ENCODE peak calls at places on chromosomes 13 and 19, in six cellular contexts. I is psoas muscle, W is DND-41, X is OCI-LY7, U is transverse colon, Z is progenitor cell of endocrine pancreas. Q is an unnamed sample.

GRCh38 chr19:870963-871401 is 11.5 kb downstream of the CFD start:
- DNase-seq in Z (no peak), X (no peak), U (no peak), W (no peak), I (no peak), Q (no peak)

GRCh38 chr19:3852614-3853254 is 16.1 kb downstream of the ZFR2 start:
- DNase-seq in U (peak; percentile 54), Z (no peak), X (peak; percentile 14), I (no peak), W (peak; percentile 14), Q (no peak)

GRCh38 chr19:14629557-14629956 is 45.1 kb downstream of the ADGRE3 start:
- DNase-seq in W (no peak), I (no peak), Z (no peak), X (no peak), U (no peak), Q (no peak)

GRCh38 chr19:4597975-4598671 is 38.6 kb upstream of the SEMA6B start:
- DNase-seq in W (peak; percentile 75), X (peak; percentile 75), Z (no peak), I (no peak), U (peak; percentile 40), Q (peak; percentile 88)

GRCh38 chr19:13012690-13013608 is 17.7 kb downstream of the NFIX start:
- DNase-seq in W (no peak), Z (no peak), X (no peak), I (peak; percentile 84), U (peak; percentile 74), Q (peak; percentile 80)

GRCh38 chr13:49859568-49859967 is 67.1 kb upstream of the KPNA3 start:
- DNase-seq in Z (no peak), W (no peak), X (no peak), U (peak; percentile 11), I (peak; percentile 56), Q (no peak)

GRCh38 chr19:609001-609340 is 19.3 kb downstream of the HCN2 start:
- DNase-seq in X (no peak), W (no peak), I (peak; percentile 46), U (peak; percentile 57), Z (no peak), Q (no peak)

GRCh38 chr19:38266070-38266469 is 1.7 kb downstream of the SPINT2 start:
- DNase-seq in U (no peak), X (no peak), W (no peak), I (no peak), Z (no peak), Q (no peak)

GRCh38 chr13:98548230-98548629 is 28.7 kb downstream of the STK24 start:
- DNase-seq in I (no peak), U (no peak), W (no peak), X (no peak), Z (no peak), Q (no peak)

GRCh38 chr13:77779461-77780272 is 82.2 kb downstream of the SLAIN1 start:
- DNase-seq in W (peak; percentile 28), Z (no peak), I (no peak), X (peak; percentile 59), U (peak; percentile 11), Q (peak; percentile 25)

GRCh38 chr19:57583521-57584416 is at the start of gene ZIK1:
- DNase-seq in U (peak; percentile 84), W (peak; percentile 95), X (no peak), Z (peak; percentile 76), I (peak; percentile 86), Q (peak; percentile 95)

GRCh38 chr13:110290811-110291210 is 16.1 kb downstream of the COL4A1 start:
- DNase-seq in W (no peak), U (no peak), Z (no peak), I (no peak), X (no peak), Q (no peak)

GRCh38 chr19:18675779-18676178 is 7.7 kb upstream of the CRTC1 start:
- DNase-seq in Z (no peak), W (peak; percentile 29), U (no peak), X (peak; percentile 48), I (no peak), Q (peak; percentile 69)
- TF ChIP-seq CTCF in Z (peak; percentile 51), W (peak; percentile 52), U (peak; percentile 24), X (peak; percentile 81), I (peak; percentile 36), Q (peak; percentile 26)

GRCh38 chr19:41748012-41748411 is 7.3 kb upstream of the CEACAM6 start:
- DNase-seq in X (no peak), W (no peak), Z (no peak), I (no peak), U (no peak), Q (no peak)

GRCh38 chr19:41745761-41746160 is 9.6 kb upstream of the CEACAM6 start:
- DNase-seq in X (no peak), Z (no peak), W (no peak), I (no peak), U (no peak), Q (no peak)

GRCh38 chr19:41741244-41741554 is 14.1 kb upstream of the CEACAM6 start:
- DNase-seq in W (no peak), I (no peak), Z (no peak), U (no peak), X (no peak), Q (no peak)

GRCh38 chr19:41744850-41745249 is 10.5 kb upstream of the CEACAM6 start:
- DNase-seq in X (peak; percentile 12), Z (no peak), W (no peak), U (peak; percentile 83), I (no peak), Q (no peak)

GRCh38 chr19:41746593-41747227 is 8.6 kb upstream of the CEACAM6 start:
- DNase-seq in X (peak; percentile 72), U (peak; percentile 78), Z (no peak), I (no peak), W (peak; percentile 43), Q (peak; percentile 47)
- TF ChIP-seq CTCF in X (peak; percentile 88), U (peak; percentile 82), Z (peak; percentile 11), I (peak; percentile 16), W (peak; percentile 64), Q (peak; percentile 65)

DNA sequence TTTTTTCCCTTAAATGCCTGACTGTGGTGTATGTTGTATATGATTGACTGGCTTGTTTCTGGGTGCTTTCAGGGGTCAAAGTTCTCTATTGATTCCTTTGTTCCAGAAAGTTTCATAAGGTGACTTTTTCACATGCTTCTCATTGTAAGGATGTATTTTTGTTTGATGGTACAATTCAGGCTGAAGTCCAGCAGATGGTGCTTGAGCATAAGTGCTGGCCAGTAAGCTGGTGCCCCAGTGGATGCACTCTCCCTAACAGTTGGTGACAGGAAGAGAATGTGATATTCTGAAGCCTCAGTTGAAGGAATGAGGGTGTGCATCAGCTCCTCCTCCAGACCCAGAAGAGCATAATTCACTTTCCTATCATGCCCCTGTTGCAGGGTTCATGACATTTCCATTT is 1941.6 kb upstream of the PRR20A start:
- DNase-seq in Z (no peak), I (no peak), W (no peak), X (no peak), U (no peak), Q (no peak)
- TF ChIP-seq CTCF in Z (peak; percentile 52), I (no peak), W (no peak), X (no peak), U (no peak), Q (no peak)

DNA sequence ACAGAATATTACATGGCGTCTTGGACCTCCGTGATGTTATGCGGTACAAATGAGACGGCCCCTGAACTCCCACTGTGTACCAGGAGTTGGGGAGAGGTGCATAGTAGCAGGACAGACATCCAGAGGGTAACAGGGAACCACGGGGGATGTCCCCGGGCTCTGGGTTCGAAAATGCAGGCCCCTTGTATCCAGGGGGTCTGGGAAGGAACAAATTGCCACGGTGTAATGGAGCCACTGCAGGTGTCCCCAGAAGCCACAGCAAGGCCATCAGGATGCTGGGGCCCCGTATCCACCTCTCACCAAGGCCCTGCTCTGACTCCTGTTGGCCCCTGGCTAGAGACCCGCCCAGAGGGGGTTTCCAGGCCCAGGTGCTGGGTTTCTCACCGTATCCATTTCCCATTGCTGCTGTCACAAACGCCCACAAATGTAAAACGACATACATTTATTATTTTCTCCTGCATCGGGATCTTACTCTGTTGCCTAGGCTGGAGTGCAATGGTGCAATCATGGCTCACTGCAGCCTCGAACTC is 77.8 kb downstream of the INSR start:
- DNase-seq in X (no peak), W (no peak), I (no peak), Z (no peak), U (no peak), Q (peak; percentile 66)
- TF ChIP-seq CTCF in X (no peak), W (no peak), I (no peak), Z (no peak), U (no peak), Q (no peak)

Q was measured in GM20000.